ENCODE peak calls at places on chromosomes 7 and 10, in four cellular contexts. V, M, R and C are unnamed samples. For H3K9me1, the result is how much of the 10 kb centered on the place peaks cover.

GRCh38 chr10:104640339-104641149 is 546 bp upstream of the SORCS3 start:
- DNase-seq in V (no peak), M (no peak), R (no peak), C (no peak)

GRCh38 chr10:44968887-44969400 is 9.3 kb downstream of the RASSF4 start:
- DNase-seq in V (no peak), M (no peak), R (no peak), C (no peak)

GRCh38 chr7:131106681-131107342 is 220.9 kb upstream of the MKLN1 start:
- DNase-seq in V (no peak), M (peak), R (no peak), C (no peak)

GRCh38 chr10:91552706-91553105 is 80.2 kb downstream of the PPP1R3C start:
- DNase-seq in V (peak), M (no peak), R (peak), C (no peak)

GRCh38 chr10:104297697-104298660 is 29.0 kb downstream of the GSTO2 start:
- DNase-seq in V (peak), M (peak), R (no peak), C (no peak)

GRCh38 chr10:102579206-102579790 is 65.0 kb upstream of the TRIM8 start:
- DNase-seq in V (peak), M (no peak), R (peak), C (no peak)

GRCh38 chr10:7980196-7980595 is 74.3 kb upstream of the GATA3 start:
- DNase-seq in V (no peak), M (no peak), R (peak), C (no peak)

GRCh38 chr7:31129067-31129466 is 77.0 kb downstream of the ADCYAP1R1 start:
- DNase-seq in V (no peak), M (no peak), R (no peak), C (no peak)

GRCh38 chr7:2843191-2843685 is 870 bp downstream of the GNA12 start:
- DNase-seq in V (no peak), M (no peak), R (no peak), C (no peak)

GRCh38 chr10:42754155-42755027 is 28.2 kb upstream of the BMS1 start:
- DNase-seq in V (no peak), M (peak), R (peak), C (no peak)

GRCh38 chr10:17385066-17385465 is 69.3 kb downstream of the ST8SIA6 start:
- DNase-seq in V (no peak), M (no peak), R (no peak), C (no peak)

GRCh38 chr10:117860823-117861222 is 185.9 kb downstream of the RAB11FIP2 start:
- DNase-seq in V (peak), M (peak), R (peak), C (no peak)

GRCh38 chr7:28410628-28411578 is 1.4 kb upstream of the CREB5 start:
- DNase-seq in V (peak), M (peak), R (peak), C (no peak)

GRCh38 chr10:34941471-34942357 is 126.6 kb upstream of the PARD3 start:
- DNase-seq in V (peak), M (no peak), R (no peak), C (peak)

GRCh38 chr7:116802784-116803183 is 59.6 kb upstream of the CAPZA2 start:
- DNase-seq in V (peak), M (peak), R (peak), C (peak)

GRCh38 chr7:120867932-120868331 is 10.0 kb upstream of the TSPAN12 start:
- DNase-seq in V (no peak), M (no peak), R (no peak), C (no peak)

GRCh38 chr7:19713676-19714075 is 4.8 kb upstream of the POLR1F start:
- DNase-seq in V (peak), M (peak), R (peak), C (peak)

GRCh38 chr10:33661580-33662269 is 327.3 kb upstream of the NRP1 start:
- DNase-seq in V (no peak), M (no peak), R (peak), C (no peak)

GRCh38 chr10:132422169-132422691 is 25.2 kb downstream of the PWWP2B start:
- DNase-seq in V (no peak), M (peak), R (no peak), C (no peak)

GRCh38 chr10:61398730-61399129 is 54.5 kb downstream of the TMEM26 start:
- DNase-seq in V (peak), M (no peak), R (no peak), C (no peak)

GRCh38 chr7:76234931-76235441 is 33.3 kb downstream of the SRRM3 start:
- DNase-seq in V (peak), M (peak), R (peak), C (peak)

GRCh38 chr7:23106491-23106800 is 861 bp downstream of the KLHL7 start:
- DNase-seq in V (no peak), M (no peak), R (no peak), C (no peak)

GRCh38 chr7:70668606-70669358 is 463.2 kb upstream of the GALNT17 start:
- DNase-seq in V (no peak), M (no peak), R (no peak), C (peak)

GRCh38 chr10:63829020-63829419 is 307.8 kb downstream of the REEP3 start:
- DNase-seq in V (no peak), M (no peak), R (no peak), C (no peak)

GRCh38 chr10:74107391-74107790 is 43.2 kb downstream of the AP3M1 start:
- DNase-seq in V (no peak), M (no peak), R (no peak), C (no peak)

GRCh38 chr10:110081914-110082313 is 74.1 kb downstream of the ADD3 start:
- DNase-seq in V (no peak), M (no peak), R (peak), C (no peak)

GRCh38 chr10:114166053-114166452 is 8.0 kb downstream of the CCDC186 start:
- DNase-seq in V (no peak), M (no peak), R (no peak), C (no peak)

GRCh38 chr7:138521837-138522461 is 61.9 kb downstream of the TRIM24 start:
- DNase-seq in V (no peak), M (no peak), R (no peak), C (no peak)

GRCh38 chr7:132511921-132512320 is 64.3 kb downstream of the PLXNA4 start:
- DNase-seq in V (no peak), M (no peak), R (no peak), C (no peak)

GRCh38 chr10:119315128-119316001 is 108.0 kb downstream of the GRK5 start:
- DNase-seq in V (peak), M (peak), R (peak), C (no peak)

GRCh38 chr7:122974229-122974628 is 21.3 kb downstream of the TAS2R16 start:
- DNase-seq in V (no peak), M (no peak), R (no peak), C (no peak)

GRCh38 chr7:98881561-98882315 is 3.4 kb downstream of the TRRAP start:
- DNase-seq in V (no peak), M (no peak), R (no peak), C (peak)

GRCh38 chr10:129517680-129518057 is 50.6 kb downstream of the MGMT start:
- DNase-seq in V (no peak), M (no peak), R (no peak), C (no peak)

GRCh38 chr10:3805227-3805790 is 20.3 kb upstream of the KLF6 start:
- DNase-seq in V (peak), M (peak), R (peak), C (no peak)

GRCh38 chr7:144037414-144038096 is 11.2 kb upstream of the OR2A5 start:
- DNase-seq in V (no peak), M (no peak), R (no peak), C (no peak)

GRCh38 chr7:144835166-144835611 is 664 bp downstream of the TPK1 start:
- DNase-seq in V (peak), M (peak), R (peak), C (no peak)

DNA sequence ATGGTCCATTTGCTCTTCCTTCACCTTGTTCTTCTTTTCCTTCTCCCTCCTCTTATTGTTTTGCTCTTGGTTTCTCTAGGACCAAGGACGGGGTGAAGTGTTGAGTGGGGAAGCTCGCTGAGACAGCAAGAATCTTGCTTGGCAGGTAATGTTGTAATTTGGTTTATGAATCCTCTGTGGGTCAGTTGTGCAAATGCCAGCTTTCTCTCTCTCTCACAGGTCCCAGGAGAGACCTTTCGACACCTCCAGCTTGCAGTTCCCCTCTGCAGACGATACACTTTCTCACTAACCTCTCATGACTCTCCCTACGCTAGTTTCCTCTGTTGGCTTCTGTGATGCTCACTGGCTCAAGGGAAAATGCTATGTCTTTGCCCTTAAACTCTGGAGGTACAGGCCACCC is 77.0 kb downstream of the FRMD4A start:
- DNase-seq in V (no peak), M (no peak), R (no peak), C (no peak)
- H3K9me1 ChIP-seq in V (under half), M (under half), R (under half), C (under half)

GRCh38 chr7:127208860-127209259 is 43.9 kb downstream of the GRM8 start:
- DNase-seq in V (no peak), M (no peak), R (no peak), C (no peak)
- H3K9me1 ChIP-seq in V (under half), M (under half), R (under half), C (under half)

GRCh38 chr7:81753392-81753791 is 16.5 kb downstream of the HGF start:
- DNase-seq in V (no peak), M (no peak), R (no peak), C (no peak)
- H3K9me1 ChIP-seq in V (under half), M (under half), R (under half), C (under half)

DNA sequence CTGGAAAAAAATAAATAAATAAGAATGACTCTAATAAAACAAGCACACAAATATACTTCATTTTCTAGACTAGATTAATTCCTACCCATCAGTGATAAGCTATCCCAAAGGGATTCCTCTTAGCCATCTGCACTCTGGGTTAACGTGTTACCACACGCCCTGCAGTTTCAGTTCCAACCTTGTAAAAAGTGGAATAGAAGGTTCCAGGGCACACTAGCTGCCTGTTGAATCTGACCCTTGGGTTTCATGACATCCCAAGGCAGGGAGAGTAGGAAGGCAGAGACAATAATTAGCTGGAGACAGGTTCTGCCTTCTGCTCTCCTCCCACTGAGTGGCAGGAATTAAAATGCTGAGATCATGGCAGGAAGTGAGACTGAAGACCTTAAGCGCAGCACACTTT is 33.5 kb downstream of the SLC37A3 start:
- DNase-seq in V (no peak), M (no peak), R (no peak), C (peak)
- H3K9me1 ChIP-seq in V (under half), M (under half), R (under half), C (under half)

GRCh38 chr7:155451522-155452239 is 6.2 kb upstream of the EN2 start:
- DNase-seq in V (no peak), M (no peak), R (no peak), C (no peak)

GRCh38 chr7:155450558-155450827 is 7.4 kb upstream of the EN2 start:
- DNase-seq in V (no peak), M (no peak), R (no peak), C (no peak)

GRCh38 chr7:155449880-155450557 is 7.9 kb upstream of the EN2 start:
- DNase-seq in V (no peak), M (no peak), R (no peak), C (no peak)

GRCh38 chr7:155452505-155453295 is 5.2 kb upstream of the EN2 start:
- DNase-seq in V (no peak), M (no peak), R (no peak), C (no peak)

GRCh38 chr7:155450828-155451521 is 7.0 kb upstream of the EN2 start:
- DNase-seq in V (no peak), M (no peak), R (no peak), C (no peak)
- H3K9me1 ChIP-seq in V (under half), M (under half), R (under half), C (under half)

GRCh38 chr7:133975130-133975529 is 152.0 kb upstream of the LRGUK start:
- DNase-seq in V (peak), M (no peak), R (no peak), C (no peak)

GRCh38 chr7:133978502-133979295 is 148.4 kb upstream of the LRGUK start:
- DNase-seq in V (no peak), M (no peak), R (peak), C (no peak)

GRCh38 chr7:133976140-133976539 is 151.0 kb upstream of the LRGUK start:
- DNase-seq in V (no peak), M (no peak), R (no peak), C (no peak)

GRCh38 chr7:133980794-133981193 is 146.3 kb upstream of the LRGUK start:
- DNase-seq in V (no peak), M (no peak), R (no peak), C (no peak)

GRCh38 chr7:133977409-133978274 is 149.5 kb upstream of the LRGUK start:
- DNase-seq in V (no peak), M (no peak), R (no peak), C (no peak)
- H3K9me1 ChIP-seq in V (under half), M (under half), R (under half), C (under half)

GRCh38 chr7:8516976-8517375 is 83.6 kb downstream of the NXPH1 start:
- DNase-seq in V (no peak), M (no peak), R (no peak), C (no peak)
- H3K9me1 ChIP-seq in V (under half), M (under half), R (under half), C (under half)